ENCODE peak calls at places on chromosomes 4 and X, in six cellular contexts. B, R, C, H, X and S are unnamed samples.
A peak's percentile ranks its signal among the peaks of the same experiment; 100 is the strongest.

GRCh38 chr4:40195182-40196177 is 1.4 kb upstream of the RHOH start:
- DNase-seq in H (no peak), B (no peak), C (no peak), X (no peak), R (no peak), S (no peak)

GRCh38 chr4:145762719-145763118 is 82.8 kb downstream of the C4orf51 start:
- DNase-seq in B (no peak), C (no peak), H (no peak), R (no peak), X (no peak), S (no peak)

GRCh38 chr4:38985363-38986065 is 46.7 kb downstream of the TMEM156 start:
- DNase-seq in C (peak; percentile 52), X (no peak), B (no peak), H (no peak), R (no peak), S (no peak)

GRCh38 chr4:159298502-159298901 is 195.6 kb downstream of the RAPGEF2 start:
- DNase-seq in C (no peak), X (no peak), B (no peak), R (peak; percentile 59), H (peak; percentile 62), S (no peak)

GRCh38 chr4:98522603-98523395 is 135.6 kb downstream of the TSPAN5 start:
- DNase-seq in R (peak; percentile 92), B (no peak), H (peak; percentile 92), C (peak; percentile 42), X (no peak), S (no peak)

GRCh38 chr4:168648929-168649328 is 152.1 kb downstream of the PALLD start:
- DNase-seq in R (peak; percentile 82), H (peak; percentile 83), C (no peak), B (no peak), X (peak; percentile 95), S (no peak)

GRCh38 chrX:134294548-134294947 is 57.6 kb downstream of the CCDC160 start:
- DNase-seq in X (no peak), B (no peak), H (peak; percentile 0), C (no peak), R (peak; percentile 2), S (no peak)

GRCh38 chrX:12360389-12360788 is 222.1 kb downstream of the FRMPD4 start:
- DNase-seq in C (no peak), R (peak; percentile 86), X (no peak), H (peak; percentile 6), B (no peak), S (no peak)

GRCh38 chr4:174999407-174999806 is 81.2 kb downstream of the ADAM29 start:
- DNase-seq in R (no peak), B (no peak), X (no peak), C (no peak), H (peak; percentile 4), S (no peak)

GRCh38 chr4:124851741-124852140 is 139.2 kb upstream of the ANKRD50 start:
- DNase-seq in X (no peak), C (no peak), B (no peak), H (no peak), R (no peak), S (no peak)

GRCh38 chr4:124854968-124855367 is 142.4 kb upstream of the ANKRD50 start:
- DNase-seq in C (no peak), B (no peak), X (no peak), H (no peak), R (peak; percentile 51), S (no peak)
- H2BK15ac ChIP-seq in C (no peak overlapping the region), B (no peak overlapping the region), X (no peak overlapping the region), H (no peak overlapping the region), R (no peak overlapping the region), S (no peak overlapping the region)

DNA sequence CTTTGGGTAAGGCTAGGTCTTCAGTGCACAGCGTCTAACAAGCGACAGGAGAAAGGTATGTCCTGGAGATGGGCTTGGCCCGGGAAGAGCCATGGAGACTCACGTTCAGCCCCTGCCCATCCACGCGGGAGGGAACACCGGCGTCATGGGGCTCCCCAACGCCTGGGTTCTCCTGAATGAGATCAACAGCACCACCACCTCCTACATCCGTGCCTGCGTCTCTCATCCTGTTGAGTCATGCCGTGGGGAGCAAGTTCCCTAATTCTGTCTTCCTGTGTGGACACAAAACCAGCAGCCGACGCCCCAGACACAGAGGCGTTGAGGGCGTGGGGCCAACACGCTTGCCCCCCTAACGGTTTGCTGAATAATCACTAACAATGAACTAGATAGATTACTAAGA is 20.1 kb upstream of the IL3RA start:
- DNase-seq in C (no peak), H (no peak), R (no peak), B (no peak), X (no peak), S (no peak)
- H2BK15ac ChIP-seq in C (no peak overlapping the region), H (no peak overlapping the region), R (no peak overlapping the region), B (no peak overlapping the region), X (no peak overlapping the region), S (no peak overlapping the region)

GRCh38 chrX:20038966-20039365 is 48.1 kb upstream of the BCLAF3 start:
- DNase-seq in B (no peak), R (no peak), C (no peak), X (no peak), H (no peak), S (no peak)

GRCh38 chrX:20032201-20032600 is 41.3 kb upstream of the BCLAF3 start:
- DNase-seq in X (no peak), C (no peak), R (no peak), B (no peak), H (no peak), S (no peak)

GRCh38 chrX:20042221-20042620 is 51.4 kb upstream of the BCLAF3 start:
- DNase-seq in B (no peak), R (no peak), X (no peak), H (no peak), C (no peak), S (no peak)

DNA sequence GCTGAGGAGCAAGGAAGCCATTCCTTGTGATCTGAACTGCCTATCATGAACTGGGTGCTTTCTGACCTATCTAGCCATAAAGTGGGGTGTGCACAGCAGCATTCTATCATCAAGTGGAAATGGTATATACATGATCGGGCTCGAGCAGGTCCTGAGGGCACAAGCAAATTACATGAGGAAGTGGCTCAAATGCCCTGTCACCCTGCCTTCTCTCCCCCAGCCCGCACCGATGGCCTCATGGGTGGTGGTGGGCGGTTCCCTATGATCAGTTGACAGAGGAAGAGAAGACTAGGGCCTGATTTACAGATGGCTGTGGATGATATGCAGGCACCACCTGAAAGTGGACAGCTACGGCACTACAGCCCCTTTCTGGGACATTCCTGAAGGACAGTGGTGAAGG is 46.3 kb upstream of the BCLAF3 start:
- DNase-seq in R (no peak), X (no peak), H (no peak), B (no peak), C (no peak), S (no peak)
- H2BK15ac ChIP-seq in R (no peak overlapping the region), X (no peak overlapping the region), H (no peak overlapping the region), B (no peak overlapping the region), C (no peak overlapping the region), S (no peak overlapping the region)

GRCh38 chr4:135532132-135532531 is 1330.5 kb upstream of the PABPC4L start:
- DNase-seq in X (peak; percentile 18), C (no peak), R (no peak), H (no peak), B (no peak), S (no peak)

GRCh38 chr4:135538698-135539097 is 1337.1 kb upstream of the PABPC4L start:
- DNase-seq in R (no peak), B (no peak), C (no peak), H (no peak), X (no peak), S (no peak)

DNA sequence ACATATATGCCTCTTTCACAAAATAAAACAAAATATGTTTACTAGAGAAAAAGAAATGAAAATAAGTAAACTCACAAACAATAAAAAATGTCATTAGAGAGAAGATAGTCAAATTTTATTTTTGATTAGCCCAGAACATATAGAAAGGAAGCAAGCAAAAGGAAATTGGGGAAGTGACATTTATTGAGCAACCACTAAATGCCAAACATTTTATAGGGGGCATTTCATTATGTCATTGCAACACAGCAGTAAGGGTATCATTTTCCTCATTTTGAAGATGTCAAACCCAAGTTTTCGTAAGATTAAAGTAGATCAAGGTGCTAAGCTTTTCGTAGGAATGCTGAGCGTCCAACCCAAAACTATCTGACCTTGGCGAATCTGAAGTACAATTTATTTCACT is 1331.5 kb upstream of the PABPC4L start:
- DNase-seq in C (no peak), H (no peak), B (no peak), X (no peak), R (no peak), S (no peak)
- H2BK15ac ChIP-seq in C (no peak overlapping the region), H (no peak overlapping the region), B (no peak overlapping the region), X (no peak overlapping the region), R (no peak overlapping the region), S (no peak overlapping the region)

DNA sequence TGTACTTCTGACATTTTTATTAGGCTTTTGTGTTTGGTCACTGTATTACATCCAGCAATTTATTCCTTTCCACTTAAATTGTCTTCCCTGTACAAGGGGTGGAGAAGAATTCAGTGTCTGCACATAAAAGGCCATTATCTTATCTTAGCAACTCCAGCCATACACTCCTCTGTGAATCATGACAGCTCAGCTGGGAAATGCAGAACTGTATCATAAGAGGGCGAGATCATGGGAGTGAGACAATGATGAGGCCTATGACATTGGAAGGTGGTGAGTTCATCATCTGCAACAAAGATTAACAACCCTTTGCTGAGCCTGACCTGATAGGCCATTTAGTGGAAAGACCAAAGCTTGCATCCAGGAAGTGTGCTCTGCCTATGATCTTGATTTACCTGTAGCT is 33.3 kb downstream of the SLIT2 start:
- DNase-seq in X (peak; percentile 68), R (peak; percentile 77), H (peak; percentile 24), C (no peak), B (no peak), S (no peak)
- H2BK15ac ChIP-seq in X (no peak overlapping the region), R (no peak overlapping the region), H (no peak overlapping the region), C (no peak overlapping the region), B (no peak overlapping the region), S (no peak overlapping the region)